ENCODE peak calls at places on chromosome 5, in eight cellular contexts. One of them, this sample, is unnamed.

GRCh38 chr5:38265546-38266179 is 7.3 kb downstream of the EGFLAM start:
- DNase-seq in Ammon's horn: peak; percentile 65
- DNase-seq in T-helper 9 cell: peak; percentile 10
- DNase-seq in NCI-H2081: peak; percentile 67
- DNase-seq in GM23338: peak; percentile 88
- DNase-seq in occipital lobe: peak; percentile 4
- DNase-seq in CD8-positive, alpha-beta memory T cell: no peak
- DNase-seq in tibial artery: no peak
- DNase-seq in this sample: peak; percentile 86

GRCh38 chr5:95048633-95049032 is 236.3 kb downstream of the MCTP1 start:
- DNase-seq in GM23338: no peak
- DNase-seq in T-helper 9 cell: no peak
- DNase-seq in Ammon's horn: no peak
- DNase-seq in tibial artery: no peak
- DNase-seq in NCI-H2081: no peak
- DNase-seq in occipital lobe: no peak
- DNase-seq in CD8-positive, alpha-beta memory T cell: no peak
- DNase-seq in this sample: no peak

GRCh38 chr5:94241288-94241651 is 377.1 kb downstream of the KIAA0825 start:
- DNase-seq in GM23338: no peak
- DNase-seq in Ammon's horn: no peak
- DNase-seq in T-helper 9 cell: no peak
- DNase-seq in tibial artery: no peak
- DNase-seq in occipital lobe: no peak
- DNase-seq in CD8-positive, alpha-beta memory T cell: no peak
- DNase-seq in NCI-H2081: no peak
- DNase-seq in this sample: no peak

GRCh38 chr5:109725135-109725534 is 35.4 kb downstream of the MAN2A1 start:
- DNase-seq in Ammon's horn: no peak
- DNase-seq in occipital lobe: no peak
- DNase-seq in tibial artery: no peak
- DNase-seq in NCI-H2081: no peak
- DNase-seq in CD8-positive, alpha-beta memory T cell: no peak
- DNase-seq in GM23338: no peak
- DNase-seq in T-helper 9 cell: no peak
- DNase-seq in this sample: no peak

GRCh38 chr5:179608131-179608581 is 15.3 kb downstream of the HNRNPH1 start:
- DNase-seq in T-helper 9 cell: peak; percentile 30
- DNase-seq in CD8-positive, alpha-beta memory T cell: no peak
- DNase-seq in tibial artery: peak; percentile 58
- DNase-seq in NCI-H2081: no peak
- DNase-seq in GM23338: no peak
- DNase-seq in Ammon's horn: peak; percentile 70
- DNase-seq in occipital lobe: peak; percentile 50
- DNase-seq in this sample: no peak

GRCh38 chr5:179907570-179908324 is at the start of gene TBC1D9B:
- DNase-seq in NCI-H2081: peak; percentile 57
- DNase-seq in occipital lobe: peak; percentile 67
- DNase-seq in T-helper 9 cell: peak; percentile 63
- DNase-seq in GM23338: peak; percentile 83
- DNase-seq in CD8-positive, alpha-beta memory T cell: peak; percentile 68
- DNase-seq in tibial artery: peak; percentile 80
- DNase-seq in Ammon's horn: peak; percentile 72
- DNase-seq in this sample: peak; percentile 88

GRCh38 chr5:175889910-175890684 is 18.7 kb downstream of the CPLX2 start:
- DNase-seq in CD8-positive, alpha-beta memory T cell: no peak
- DNase-seq in GM23338: no peak
- DNase-seq in Ammon's horn: no peak
- DNase-seq in T-helper 9 cell: no peak
- DNase-seq in NCI-H2081: peak; percentile 77
- DNase-seq in occipital lobe: no peak
- DNase-seq in tibial artery: no peak
- DNase-seq in this sample: no peak

GRCh38 chr5:161094411-161094810 is 242.4 kb upstream of the ATP10B start:
- DNase-seq in NCI-H2081: no peak
- DNase-seq in Ammon's horn: no peak
- DNase-seq in GM23338: no peak
- DNase-seq in CD8-positive, alpha-beta memory T cell: no peak
- DNase-seq in tibial artery: no peak
- DNase-seq in T-helper 9 cell: no peak
- DNase-seq in occipital lobe: no peak
- DNase-seq in this sample: no peak

GRCh38 chr5:138334867-138335447 is 3.1 kb upstream of the FAM53C start:
- DNase-seq in tibial artery: no peak
- DNase-seq in occipital lobe: no peak
- DNase-seq in T-helper 9 cell: no peak
- DNase-seq in CD8-positive, alpha-beta memory T cell: no peak
- DNase-seq in GM23338: no peak
- DNase-seq in Ammon's horn: no peak
- DNase-seq in NCI-H2081: no peak
- DNase-seq in this sample: no peak

GRCh38 chr5:172707285-172708182 is 63.5 kb downstream of the DUSP1 start:
- DNase-seq in CD8-positive, alpha-beta memory T cell: no peak
- DNase-seq in GM23338: peak; percentile 81
- DNase-seq in T-helper 9 cell: no peak
- DNase-seq in NCI-H2081: peak; percentile 8
- DNase-seq in Ammon's horn: peak; percentile 64
- DNase-seq in tibial artery: no peak
- DNase-seq in occipital lobe: peak; percentile 53
- DNase-seq in this sample: peak; percentile 81

GRCh38 chr5:94361832-94362754 is 256.3 kb downstream of the KIAA0825 start:
- DNase-seq in CD8-positive, alpha-beta memory T cell: no peak
- DNase-seq in tibial artery: no peak
- DNase-seq in T-helper 9 cell: no peak
- DNase-seq in occipital lobe: no peak
- DNase-seq in NCI-H2081: no peak
- DNase-seq in GM23338: peak; percentile 92
- DNase-seq in Ammon's horn: no peak
- DNase-seq in this sample: no peak

GRCh38 chr5:173917788-173918786 is 29.9 kb downstream of the CPEB4 start:
- DNase-seq in CD8-positive, alpha-beta memory T cell: peak; percentile 33
- DNase-seq in NCI-H2081: peak; percentile 88
- DNase-seq in tibial artery: peak; percentile 76
- DNase-seq in GM23338: peak; percentile 88
- DNase-seq in T-helper 9 cell: peak; percentile 32
- DNase-seq in occipital lobe: no peak
- DNase-seq in Ammon's horn: peak; percentile 84
- DNase-seq in this sample: peak; percentile 87

GRCh38 chr5:2738156-2738699 is 13.2 kb downstream of the IRX2 start:
- DNase-seq in tibial artery: no peak
- DNase-seq in occipital lobe: no peak
- DNase-seq in Ammon's horn: no peak
- DNase-seq in NCI-H2081: no peak
- DNase-seq in GM23338: peak; percentile 50
- DNase-seq in T-helper 9 cell: no peak
- DNase-seq in CD8-positive, alpha-beta memory T cell: no peak
- DNase-seq in this sample: no peak

GRCh38 chr5:16461782-16462181 is 3.8 kb downstream of the ZNF622 start:
- DNase-seq in NCI-H2081: no peak
- DNase-seq in T-helper 9 cell: no peak
- DNase-seq in CD8-positive, alpha-beta memory T cell: no peak
- DNase-seq in occipital lobe: no peak
- DNase-seq in Ammon's horn: no peak
- DNase-seq in tibial artery: no peak
- DNase-seq in GM23338: no peak
- DNase-seq in this sample: no peak

GRCh38 chr5:33315170-33315569 is 125.6 kb upstream of the TARS1 start:
- DNase-seq in tibial artery: no peak
- DNase-seq in T-helper 9 cell: no peak
- DNase-seq in CD8-positive, alpha-beta memory T cell: no peak
- DNase-seq in NCI-H2081: no peak
- DNase-seq in Ammon's horn: no peak
- DNase-seq in GM23338: no peak
- DNase-seq in occipital lobe: no peak
- DNase-seq in this sample: no peak

GRCh38 chr5:41656597-41656996 is 146.2 kb upstream of the PLCXD3 start:
- DNase-seq in tibial artery: no peak
- DNase-seq in GM23338: no peak
- DNase-seq in NCI-H2081: no peak
- DNase-seq in T-helper 9 cell: no peak
- DNase-seq in CD8-positive, alpha-beta memory T cell: no peak
- DNase-seq in Ammon's horn: no peak
- DNase-seq in occipital lobe: no peak
- DNase-seq in this sample: no peak

GRCh38 chr5:155799308-155799707 is 527.7 kb upstream of the SGCD start:
- DNase-seq in T-helper 9 cell: no peak
- DNase-seq in GM23338: no peak
- DNase-seq in occipital lobe: no peak
- DNase-seq in Ammon's horn: no peak
- DNase-seq in CD8-positive, alpha-beta memory T cell: no peak
- DNase-seq in NCI-H2081: no peak
- DNase-seq in tibial artery: no peak
- DNase-seq in this sample: no peak

GRCh38 chr5:175253597-175253996 is 190.4 kb downstream of the DRD1 start:
- DNase-seq in T-helper 9 cell: no peak
- DNase-seq in tibial artery: no peak
- DNase-seq in occipital lobe: peak; percentile 22
- DNase-seq in GM23338: no peak
- DNase-seq in Ammon's horn: no peak
- DNase-seq in NCI-H2081: no peak
- DNase-seq in CD8-positive, alpha-beta memory T cell: no peak
- DNase-seq in this sample: no peak

GRCh38 chr5:180860273-180860886 is 696 bp downstream of the ZFP62 start:
- DNase-seq in T-helper 9 cell: peak; percentile 26
- DNase-seq in GM23338: peak; percentile 84
- DNase-seq in NCI-H2081: peak; percentile 60
- DNase-seq in CD8-positive, alpha-beta memory T cell: peak; percentile 37
- DNase-seq in Ammon's horn: peak; percentile 31
- DNase-seq in tibial artery: no peak
- DNase-seq in occipital lobe: no peak
- DNase-seq in this sample: peak; percentile 76

GRCh38 chr5:151628112-151628823 is 37.1 kb upstream of the FAT2 start:
- DNase-seq in CD8-positive, alpha-beta memory T cell: no peak
- DNase-seq in occipital lobe: no peak
- DNase-seq in tibial artery: peak; percentile 82
- DNase-seq in Ammon's horn: no peak
- DNase-seq in GM23338: no peak
- DNase-seq in NCI-H2081: no peak
- DNase-seq in T-helper 9 cell: no peak
- DNase-seq in this sample: no peak

GRCh38 chr5:17000296-17000939 is 64.3 kb upstream of the MYO10 start:
- DNase-seq in Ammon's horn: no peak
- DNase-seq in T-helper 9 cell: no peak
- DNase-seq in NCI-H2081: no peak
- DNase-seq in tibial artery: no peak
- DNase-seq in GM23338: no peak
- DNase-seq in occipital lobe: no peak
- DNase-seq in CD8-positive, alpha-beta memory T cell: no peak
- DNase-seq in this sample: no peak

GRCh38 chr5:136619556-136619955 is 254.2 kb upstream of the TRPC7 start:
- DNase-seq in occipital lobe: no peak
- DNase-seq in T-helper 9 cell: no peak
- DNase-seq in tibial artery: no peak
- DNase-seq in GM23338: no peak
- DNase-seq in NCI-H2081: no peak
- DNase-seq in Ammon's horn: no peak
- DNase-seq in CD8-positive, alpha-beta memory T cell: no peak
- DNase-seq in this sample: no peak

GRCh38 chr5:180251141-180251540 is 40.7 kb downstream of the MAPK9 start:
- DNase-seq in GM23338: no peak
- DNase-seq in CD8-positive, alpha-beta memory T cell: no peak
- DNase-seq in T-helper 9 cell: no peak
- DNase-seq in Ammon's horn: peak; percentile 35
- DNase-seq in NCI-H2081: no peak
- DNase-seq in occipital lobe: peak; percentile 5
- DNase-seq in tibial artery: no peak
- DNase-seq in this sample: no peak

GRCh38 chr5:2251298-2251697 is 368.6 kb upstream of the IRX4 start:
- DNase-seq in Ammon's horn: no peak
- DNase-seq in CD8-positive, alpha-beta memory T cell: no peak
- DNase-seq in GM23338: no peak
- DNase-seq in T-helper 9 cell: no peak
- DNase-seq in tibial artery: no peak
- DNase-seq in NCI-H2081: no peak
- DNase-seq in occipital lobe: no peak
- DNase-seq in this sample: no peak

GRCh38 chr5:168433982-168434381 is 52.3 kb upstream of the RARS1 start:
- DNase-seq in tibial artery: no peak
- DNase-seq in GM23338: peak; percentile 19
- DNase-seq in CD8-positive, alpha-beta memory T cell: no peak
- DNase-seq in NCI-H2081: no peak
- DNase-seq in Ammon's horn: peak; percentile 82
- DNase-seq in T-helper 9 cell: no peak
- DNase-seq in occipital lobe: peak; percentile 67
- DNase-seq in this sample: peak; percentile 87

GRCh38 chr5:124957063-124957462 is 210.6 kb upstream of the ZNF608 start:
- DNase-seq in occipital lobe: no peak
- DNase-seq in GM23338: no peak
- DNase-seq in CD8-positive, alpha-beta memory T cell: no peak
- DNase-seq in T-helper 9 cell: no peak
- DNase-seq in NCI-H2081: no peak
- DNase-seq in tibial artery: no peak
- DNase-seq in Ammon's horn: no peak
- DNase-seq in this sample: no peak

GRCh38 chr5:172901012-172901780 is 58.0 kb upstream of the RPL26L1 start:
- DNase-seq in occipital lobe: no peak
- DNase-seq in NCI-H2081: no peak
- DNase-seq in Ammon's horn: no peak
- DNase-seq in tibial artery: peak; percentile 95
- DNase-seq in T-helper 9 cell: no peak
- DNase-seq in CD8-positive, alpha-beta memory T cell: no peak
- DNase-seq in GM23338: no peak
- DNase-seq in this sample: no peak

GRCh38 chr5:16733597-16733996 is 116.8 kb upstream of the RETREG1 start:
- DNase-seq in T-helper 9 cell: no peak
- DNase-seq in NCI-H2081: peak; percentile 25
- DNase-seq in Ammon's horn: peak; percentile 74
- DNase-seq in occipital lobe: no peak
- DNase-seq in tibial artery: no peak
- DNase-seq in CD8-positive, alpha-beta memory T cell: no peak
- DNase-seq in GM23338: peak; percentile 75
- DNase-seq in this sample: peak; percentile 65

GRCh38 chr5:20266068-20266467 is 278.1 kb upstream of the CDH18 start:
- DNase-seq in occipital lobe: no peak
- DNase-seq in tibial artery: no peak
- DNase-seq in T-helper 9 cell: no peak
- DNase-seq in CD8-positive, alpha-beta memory T cell: no peak
- DNase-seq in NCI-H2081: no peak
- DNase-seq in Ammon's horn: no peak
- DNase-seq in GM23338: no peak
- DNase-seq in this sample: no peak

GRCh38 chr5:37838933-37839341 is 904 bp downstream of the GDNF start:
- DNase-seq in NCI-H2081: no peak
- DNase-seq in CD8-positive, alpha-beta memory T cell: no peak
- DNase-seq in occipital lobe: no peak
- DNase-seq in Ammon's horn: no peak
- DNase-seq in tibial artery: no peak
- DNase-seq in GM23338: peak; percentile 56
- DNase-seq in T-helper 9 cell: no peak
- DNase-seq in this sample: peak; percentile 27

GRCh38 chr5:134846641-134846960 is 833 bp downstream of the C5orf24 start:
- DNase-seq in NCI-H2081: no peak
- DNase-seq in tibial artery: no peak
- DNase-seq in CD8-positive, alpha-beta memory T cell: peak; percentile 3
- DNase-seq in occipital lobe: no peak
- DNase-seq in T-helper 9 cell: no peak
- DNase-seq in GM23338: no peak
- DNase-seq in Ammon's horn: no peak
- DNase-seq in this sample: no peak

GRCh38 chr5:94977437-94977836 is 307.5 kb downstream of the MCTP1 start:
- DNase-seq in CD8-positive, alpha-beta memory T cell: no peak
- DNase-seq in occipital lobe: no peak
- DNase-seq in tibial artery: no peak
- DNase-seq in Ammon's horn: no peak
- DNase-seq in NCI-H2081: no peak
- DNase-seq in T-helper 9 cell: no peak
- DNase-seq in GM23338: no peak
- DNase-seq in this sample: no peak

GRCh38 chr5:119063579-119064379 is 7.1 kb upstream of the DMXL1 start:
- DNase-seq in GM23338: no peak
- DNase-seq in occipital lobe: no peak
- DNase-seq in T-helper 9 cell: no peak
- DNase-seq in CD8-positive, alpha-beta memory T cell: no peak
- DNase-seq in tibial artery: no peak
- DNase-seq in NCI-H2081: no peak
- DNase-seq in Ammon's horn: peak; percentile 5
- DNase-seq in this sample: no peak